ENCODE peak calls at places on chromosomes 7 and 10, in six cellular contexts. One of them, this sample, is unnamed.

GRCh38 chr10:43846187-43846680 is 197.6 kb upstream of the ZNF32 start:
- DNase-seq in K562: no peak
- DNase-seq in SK-N-SH: no peak
- DNase-seq in H1: no peak
- DNase-seq in GM12878: peak
- DNase-seq in HepG2: no peak
- DNase-seq in this sample: no peak

GRCh38 chr10:116104210-116104932 is 168.6 kb downstream of the GFRA1 start:
- DNase-seq in GM12878: no peak
- DNase-seq in K562: no peak
- DNase-seq in HepG2: no peak
- DNase-seq in SK-N-SH: no peak
- DNase-seq in H1: no peak
- DNase-seq in this sample: no peak

GRCh38 chr7:123769371-123769770 is 20.6 kb upstream of the WASL start:
- DNase-seq in H1: no peak
- DNase-seq in SK-N-SH: no peak
- DNase-seq in HepG2: peak
- DNase-seq in GM12878: no peak
- DNase-seq in K562: no peak
- DNase-seq in this sample: no peak

GRCh38 chr7:90824386-90825307 is 228.5 kb downstream of the CDK14 start:
- DNase-seq in HepG2: no peak
- DNase-seq in H1: no peak
- DNase-seq in K562: no peak
- DNase-seq in GM12878: no peak
- DNase-seq in SK-N-SH: no peak
- DNase-seq in this sample: no peak

GRCh38 chr10:130726996-130727725 is 584.4 kb downstream of the TCERG1L start:
- DNase-seq in GM12878: no peak
- DNase-seq in HepG2: no peak
- DNase-seq in K562: no peak
- DNase-seq in H1: no peak
- DNase-seq in SK-N-SH: no peak
- DNase-seq in this sample: no peak

GRCh38 chr10:132110091-132110490 is 44.3 kb downstream of the JAKMIP3 start:
- DNase-seq in H1: peak
- DNase-seq in SK-N-SH: no peak
- DNase-seq in HepG2: no peak
- DNase-seq in GM12878: no peak
- DNase-seq in K562: no peak
- DNase-seq in this sample: no peak

GRCh38 chr10:121138112-121138860 is 287.1 kb downstream of the WDR11 start:
- DNase-seq in HepG2: no peak
- DNase-seq in H1: no peak
- DNase-seq in K562: no peak
- DNase-seq in GM12878: no peak
- DNase-seq in SK-N-SH: no peak
- DNase-seq in this sample: no peak

GRCh38 chr7:70458195-70458695 is 673.7 kb upstream of the GALNT17 start:
- DNase-seq in HepG2: no peak
- DNase-seq in SK-N-SH: no peak
- DNase-seq in H1: no peak
- DNase-seq in GM12878: no peak
- DNase-seq in K562: no peak
- DNase-seq in this sample: no peak

GRCh38 chr10:37712489-37713131 is 144.8 kb downstream of the ZNF248 start:
- DNase-seq in SK-N-SH: no peak
- DNase-seq in H1: no peak
- DNase-seq in GM12878: no peak
- DNase-seq in HepG2: no peak
- DNase-seq in K562: no peak
- DNase-seq in this sample: no peak

GRCh38 chr7:37007319-37007718 is 283.0 kb upstream of the AOAH start:
- DNase-seq in H1: no peak
- DNase-seq in GM12878: no peak
- DNase-seq in K562: no peak
- DNase-seq in SK-N-SH: no peak
- DNase-seq in HepG2: no peak
- DNase-seq in this sample: no peak

GRCh38 chr10:78462728-78463228 is 429.1 kb downstream of the RPS24 start:
- DNase-seq in H1: no peak
- DNase-seq in SK-N-SH: no peak
- DNase-seq in K562: no peak
- DNase-seq in GM12878: no peak
- DNase-seq in HepG2: no peak
- DNase-seq in this sample: no peak

GRCh38 chr10:80268266-80268665 is 21.2 kb downstream of the MAT1A start:
- DNase-seq in H1: no peak
- DNase-seq in HepG2: no peak
- DNase-seq in SK-N-SH: no peak
- DNase-seq in GM12878: no peak
- DNase-seq in K562: no peak
- DNase-seq in this sample: no peak

GRCh38 chr10:98446121-98446655 is 547 bp downstream of the HPS1 start:
- DNase-seq in H1: peak
- DNase-seq in SK-N-SH: peak
- DNase-seq in GM12878: no peak
- DNase-seq in HepG2: no peak
- DNase-seq in K562: no peak
- DNase-seq in this sample: peak

GRCh38 chr10:132715791-132716680 is 69.9 kb downstream of the NKX6-2 start:
- DNase-seq in GM12878: no peak
- DNase-seq in HepG2: no peak
- DNase-seq in H1: no peak
- DNase-seq in K562: no peak
- DNase-seq in SK-N-SH: no peak
- DNase-seq in this sample: no peak

GRCh38 chr10:5840314-5841307 is 27.4 kb upstream of the GDI2 start:
- DNase-seq in H1: no peak
- DNase-seq in HepG2: peak
- DNase-seq in GM12878: peak
- DNase-seq in K562: no peak
- DNase-seq in SK-N-SH: no peak
- DNase-seq in this sample: no peak

GRCh38 chr10:110865184-110865803 is 6.4 kb upstream of the PDCD4 start:
- DNase-seq in H1: no peak
- DNase-seq in HepG2: no peak
- DNase-seq in GM12878: no peak
- DNase-seq in SK-N-SH: no peak
- DNase-seq in K562: no peak
- DNase-seq in this sample: no peak

GRCh38 chr10:10794776-10795175 is 222.9 kb upstream of the CELF2 start:
- DNase-seq in SK-N-SH: no peak
- DNase-seq in GM12878: no peak
- DNase-seq in H1: no peak
- DNase-seq in HepG2: no peak
- DNase-seq in K562: no peak
- DNase-seq in this sample: no peak

GRCh38 chr7:77328669-77329068 is 87.5 kb downstream of the GSAP start:
- DNase-seq in K562: no peak
- DNase-seq in SK-N-SH: no peak
- DNase-seq in GM12878: no peak
- DNase-seq in HepG2: no peak
- DNase-seq in H1: no peak
- DNase-seq in this sample: no peak

GRCh38 chr7:27251513-27252306 is 9.1 kb downstream of the EVX1 start:
- DNase-seq in SK-N-SH: peak
- DNase-seq in K562: no peak
- DNase-seq in GM12878: no peak
- DNase-seq in HepG2: no peak
- DNase-seq in H1: peak
- DNase-seq in this sample: no peak

DNA sequence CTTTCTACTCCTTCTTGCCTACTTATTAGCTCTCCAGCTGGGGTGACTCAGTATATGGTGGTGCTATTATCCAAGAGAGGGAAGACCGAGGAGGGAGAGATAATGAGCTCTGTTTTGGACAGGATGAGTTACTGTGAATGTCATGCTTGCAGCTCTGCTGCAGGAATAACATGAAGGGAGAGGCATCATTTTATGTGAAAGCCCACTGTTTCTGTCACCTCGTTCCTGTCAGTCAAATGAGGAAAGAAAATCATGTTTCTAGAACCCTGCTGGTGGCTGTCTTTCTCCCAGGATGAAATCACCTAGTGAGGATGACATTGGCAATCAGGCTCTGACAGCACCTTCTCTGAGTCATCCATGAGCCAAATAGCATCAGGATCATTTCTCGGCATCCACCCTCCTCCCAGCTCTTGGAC is 1291.6 kb upstream of the AUTS2 start:
- DNase-seq in K562: no peak
- DNase-seq in HepG2: no peak
- DNase-seq in SK-N-SH: no peak
- DNase-seq in H1: no peak
- DNase-seq in GM12878: no peak
- DNase-seq in this sample: no peak
- TF ChIP-seq POLR2AphosphoS5 in K562: no peak
- TF ChIP-seq POLR2AphosphoS5 in HepG2: no peak
- TF ChIP-seq POLR2AphosphoS5 in SK-N-SH: no peak
- TF ChIP-seq POLR2AphosphoS5 in H1: no peak
- TF ChIP-seq POLR2AphosphoS5 in GM12878: no peak
- TF ChIP-seq POLR2AphosphoS5 in this sample: no peak

DNA sequence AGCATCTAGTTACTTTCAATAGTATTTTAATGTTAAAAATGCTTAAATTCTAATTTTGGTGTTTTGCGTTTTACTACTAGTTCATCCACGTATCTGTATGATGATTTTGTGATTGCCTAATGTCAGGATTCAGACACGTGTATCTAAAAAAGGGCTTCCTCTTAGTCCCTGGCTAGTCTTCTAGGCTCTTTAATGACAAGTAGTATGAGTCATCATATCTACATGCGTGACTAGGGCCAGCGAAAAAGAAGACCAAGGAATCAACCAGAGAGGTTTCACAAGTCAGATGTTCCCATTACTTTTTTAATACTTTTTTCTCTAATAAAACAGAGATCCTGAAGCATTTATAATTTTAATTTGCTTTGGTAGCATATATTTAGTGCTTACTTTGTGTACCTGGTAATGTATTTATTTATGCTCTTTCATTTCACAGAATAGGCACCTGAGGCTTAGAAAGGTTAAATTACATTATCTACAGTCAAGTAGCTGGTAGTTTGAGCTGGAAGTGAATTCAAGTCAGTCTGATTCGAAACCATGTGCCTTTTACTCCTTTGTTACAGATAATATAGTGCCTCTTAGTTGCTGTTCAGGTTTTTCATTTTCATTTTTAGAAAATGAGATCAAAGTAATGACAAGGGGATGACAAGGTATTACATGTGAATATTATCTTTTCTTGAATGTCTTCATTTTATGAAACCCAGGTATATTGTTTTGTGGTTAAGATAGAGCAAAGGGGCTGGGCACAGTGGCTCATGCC is 140.3 kb downstream of the FOXP2 start:
- DNase-seq in HepG2: no peak
- DNase-seq in GM12878: peak
- DNase-seq in SK-N-SH: no peak
- DNase-seq in K562: no peak
- DNase-seq in H1: no peak
- DNase-seq in this sample: peak
- TF ChIP-seq GABPA in HepG2: no peak
- TF ChIP-seq GABPA in GM12878: no peak
- TF ChIP-seq GABPA in SK-N-SH: no peak
- TF ChIP-seq GABPA in K562: no peak
- TF ChIP-seq GABPA in H1: no peak
- TF ChIP-seq GABPA in this sample: no peak

GRCh38 chr7:151634643-151635042 is 114.9 kb upstream of the RHEB start:
- DNase-seq in H1: no peak
- DNase-seq in K562: no peak
- DNase-seq in SK-N-SH: no peak
- DNase-seq in HepG2: no peak
- DNase-seq in GM12878: no peak
- DNase-seq in this sample: no peak

GRCh38 chr7:151633516-151633812 is 113.8 kb upstream of the RHEB start:
- DNase-seq in GM12878: no peak
- DNase-seq in H1: no peak
- DNase-seq in HepG2: no peak
- DNase-seq in SK-N-SH: no peak
- DNase-seq in K562: no peak
- DNase-seq in this sample: no peak

GRCh38 chr7:151631968-151632749 is 112.5 kb upstream of the RHEB start:
- DNase-seq in HepG2: peak
- DNase-seq in H1: peak
- DNase-seq in SK-N-SH: peak
- DNase-seq in K562: peak
- DNase-seq in GM12878: peak
- DNase-seq in this sample: peak

GRCh38 chr7:151631149-151631967 is 111.7 kb upstream of the RHEB start:
- DNase-seq in HepG2: no peak
- DNase-seq in GM12878: peak
- DNase-seq in K562: no peak
- DNase-seq in H1: no peak
- DNase-seq in SK-N-SH: no peak
- DNase-seq in this sample: peak

DNA sequence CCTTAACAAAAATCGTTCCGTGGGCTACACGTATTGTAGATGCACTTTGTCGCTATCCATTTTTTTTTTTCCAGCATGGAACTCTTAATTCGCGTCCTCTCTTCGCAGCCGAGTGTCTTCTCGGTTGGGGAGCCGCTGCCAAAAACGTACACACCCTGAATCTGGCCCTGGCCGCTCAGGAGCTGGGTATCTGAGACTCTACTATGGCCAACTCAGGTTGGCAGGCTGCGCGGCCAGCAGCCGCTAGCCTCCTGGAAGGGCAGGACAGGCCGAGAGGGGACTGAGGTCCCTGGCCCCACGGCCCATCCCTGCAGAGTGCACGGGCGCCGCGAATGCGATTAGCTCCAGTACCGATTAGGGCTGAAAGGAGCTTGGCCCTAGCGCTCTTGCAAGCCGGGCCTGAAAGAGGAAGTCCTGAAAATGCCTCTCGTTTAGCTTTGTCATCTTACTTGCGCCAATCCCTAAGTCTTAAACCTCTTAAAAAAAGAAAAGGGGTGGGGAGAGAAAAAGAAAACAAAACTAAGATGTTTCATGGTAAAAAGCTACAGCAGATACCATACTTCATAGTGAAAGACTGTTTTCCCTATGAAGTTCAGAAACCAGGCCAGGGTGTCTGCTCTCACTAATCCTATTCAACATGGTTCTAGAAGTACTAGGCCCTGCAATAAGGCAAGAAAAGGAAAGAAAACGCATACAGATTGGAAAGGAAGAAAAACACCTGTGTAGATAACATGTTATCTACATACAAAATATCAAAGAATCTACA is 113.2 kb upstream of the RHEB start:
- DNase-seq in H1: peak
- DNase-seq in HepG2: no peak
- DNase-seq in GM12878: peak
- DNase-seq in K562: no peak
- DNase-seq in SK-N-SH: no peak
- DNase-seq in this sample: peak
- TF ChIP-seq POLR2AphosphoS5 in H1: no peak
- TF ChIP-seq POLR2AphosphoS5 in HepG2: no peak
- TF ChIP-seq POLR2AphosphoS5 in GM12878: peak
- TF ChIP-seq POLR2AphosphoS5 in K562: no peak
- TF ChIP-seq POLR2AphosphoS5 in SK-N-SH: no peak
- TF ChIP-seq POLR2AphosphoS5 in this sample: peak

DNA sequence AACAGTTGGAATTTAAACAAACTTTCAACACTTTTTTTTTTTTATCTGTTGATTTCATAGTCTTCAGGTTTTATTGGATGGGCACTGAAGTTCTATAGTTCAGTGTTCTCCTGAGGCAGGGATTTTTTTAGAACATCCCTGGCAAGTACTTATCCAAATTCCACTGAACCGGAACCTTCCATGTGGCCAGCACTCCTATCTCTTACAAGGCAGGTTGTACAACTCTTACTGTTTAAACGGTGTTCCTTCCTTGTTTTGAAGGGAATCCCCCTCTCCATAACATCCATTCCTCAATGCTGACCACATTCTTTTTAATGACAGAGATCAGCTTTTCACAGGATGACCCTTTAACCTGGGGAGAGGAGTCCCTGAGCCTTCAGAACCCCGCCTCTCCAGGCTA is 238.9 kb upstream of the CTBP2 start:
- DNase-seq in SK-N-SH: no peak
- DNase-seq in HepG2: no peak
- DNase-seq in H1: no peak
- DNase-seq in GM12878: no peak
- DNase-seq in K562: no peak
- DNase-seq in this sample: no peak
- TF ChIP-seq GABPA in SK-N-SH: no peak
- TF ChIP-seq GABPA in HepG2: no peak
- TF ChIP-seq GABPA in H1: no peak
- TF ChIP-seq GABPA in GM12878: no peak
- TF ChIP-seq GABPA in K562: no peak
- TF ChIP-seq GABPA in this sample: no peak